ENCODE peak calls at places on chromosome 3, in five cellular contexts. J, V, D, K and S are unnamed samples.
A peak's percentile ranks its signal among the peaks of the same experiment; 100 is the strongest.

GRCh38 chr3:33428812-33429211 is 11.4 kb downstream of the UBP1 start:
- DNase-seq in J (no peak), V (no peak), D (no peak), K (no peak), S (no peak)

GRCh38 chr3:47628426-47628825 is 49.8 kb upstream of the CSPG5 start:
- DNase-seq in J (no peak), V (no peak), D (no peak), K (no peak), S (no peak)

GRCh38 chr3:183211390-183211789 is 41.7 kb upstream of the B3GNT5 start:
- DNase-seq in J (peak; percentile 74), V (peak; percentile 37), D (no peak), K (no peak), S (no peak)

GRCh38 chr3:112230033-112230432 is 64.0 kb downstream of the SLC9C1 start:
- DNase-seq in J (no peak), V (no peak), D (no peak), K (no peak), S (no peak)

GRCh38 chr3:43796041-43796596 is 105.4 kb downstream of the ABHD5 start:
- DNase-seq in J (no peak), V (no peak), D (no peak), K (peak; percentile 45), S (no peak)

GRCh38 chr3:133820129-133820528 is 14.5 kb downstream of the SRPRB start:
- DNase-seq in J (no peak), V (no peak), D (no peak), K (no peak), S (no peak)

GRCh38 chr3:134406331-134407246 is 32.3 kb upstream of the AMOTL2 start:
- DNase-seq in J (no peak), V (peak; percentile 66), D (peak; percentile 55), K (no peak), S (no peak)

GRCh38 chr3:157755254-157755653 is 252.0 kb upstream of the VEPH1 start:
- DNase-seq in J (no peak), V (no peak), D (peak; percentile 9), K (no peak), S (no peak)

GRCh38 chr3:172254542-172254941 is 193.7 kb downstream of the GHSR start:
- DNase-seq in J (no peak), V (no peak), D (no peak), K (no peak), S (no peak)

GRCh38 chr3:70736009-70736408 is 423.6 kb upstream of the MDFIC2 start:
- DNase-seq in J (no peak), V (no peak), D (no peak), K (peak; percentile 62), S (no peak)

GRCh38 chr3:99753268-99753975 is 64.2 kb upstream of the CMSS1 start:
- DNase-seq in J (no peak), V (no peak), D (peak; percentile 68), K (peak; percentile 82), S (no peak)

GRCh38 chr3:114178770-114179368 is at the start of gene DRD3:
- DNase-seq in J (no peak), V (peak; percentile 11), D (peak; percentile 89), K (peak; percentile 31), S (no peak)

GRCh38 chr3:47280519-47280918 is 2.1 kb downstream of the KIF9 start:
- DNase-seq in J (no peak), V (no peak), D (no peak), K (no peak), S (no peak)

GRCh38 chr3:150170843-150171513 is 200.3 kb upstream of the PFN2 start:
- DNase-seq in J (no peak), V (no peak), D (no peak), K (no peak), S (no peak)

GRCh38 chr3:70248856-70249255 is 63.6 kb downstream of the MDFIC2 start:
- DNase-seq in J (no peak), V (no peak), D (no peak), K (no peak), S (no peak)

GRCh38 chr3:128112406-128112968 is 11.1 kb downstream of the RUVBL1 start:
- DNase-seq in J (no peak), V (no peak), D (no peak), K (peak; percentile 64), S (no peak)

GRCh38 chr3:190721330-190721729 is 141.2 kb downstream of the GMNC start:
- DNase-seq in J (no peak), V (no peak), D (no peak), K (no peak), S (no peak)

GRCh38 chr3:127792664-127793292 is 29.5 kb downstream of the MGLL start:
- DNase-seq in J (no peak), V (peak; percentile 75), D (no peak), K (peak; percentile 97), S (peak; percentile 38)

GRCh38 chr3:66618066-66618465 is 117.2 kb upstream of the LRIG1 start:
- DNase-seq in J (no peak), V (no peak), D (no peak), K (peak; percentile 54), S (no peak)

GRCh38 chr3:187610926-187611545 is 59.2 kb downstream of the SST start:
- DNase-seq in J (no peak), V (no peak), D (no peak), K (peak; percentile 75), S (no peak)

GRCh38 chr3:194683431-194683830 is 2.3 kb upstream of the FAM43A start:
- DNase-seq in J (no peak), V (no peak), D (no peak), K (no peak), S (no peak)

GRCh38 chr3:61868499-61868898 is 307.1 kb downstream of the PTPRG start:
- DNase-seq in J (no peak), V (no peak), D (no peak), K (no peak), S (no peak)

GRCh38 chr3:126464494-126464893 is 11.2 kb downstream of the ZXDC start:
- DNase-seq in J (peak; percentile 29), V (no peak), D (no peak), K (no peak), S (no peak)

GRCh38 chr3:154144825-154145465 is 23.8 kb downstream of the ARHGEF26 start:
- DNase-seq in J (no peak), V (no peak), D (no peak), K (no peak), S (no peak)

GRCh38 chr3:187827723-187828122 is 82.5 kb upstream of the BCL6 start:
- DNase-seq in J (no peak), V (no peak), D (no peak), K (no peak), S (no peak)

GRCh38 chr3:42601898-42602581 is 1.6 kb downstream of the NKTR start:
- DNase-seq in J (no peak), V (no peak), D (no peak), K (no peak), S (no peak)

GRCh38 chr3:5188419-5189405 is 1.2 kb downstream of the EDEM1 start:
- DNase-seq in J (peak; percentile 72), V (peak; percentile 19), D (peak; percentile 27), K (peak; percentile 32), S (no peak)

GRCh38 chr3:97917813-97918536 is 54.3 kb downstream of the RIOX2 start:
- DNase-seq in J (no peak), V (no peak), D (no peak), K (peak; percentile 70), S (no peak)

GRCh38 chr3:71416868-71417267 is 166.7 kb downstream of the FOXP1 start:
- DNase-seq in J (no peak), V (no peak), D (peak; percentile 42), K (no peak), S (no peak)

GRCh38 chr3:157532529-157533297 is 29.5 kb upstream of the VEPH1 start:
- DNase-seq in J (no peak), V (peak; percentile 29), D (peak; percentile 82), K (peak; percentile 93), S (no peak)

GRCh38 chr3:194166682-194167479 is 30.9 kb downstream of the HES1 start:
- DNase-seq in J (no peak), V (peak; percentile 47), D (peak; percentile 28), K (no peak), S (no peak)

GRCh38 chr3:135516143-135516542 is 449.4 kb upstream of the PPP2R3A start:
- DNase-seq in J (no peak), V (no peak), D (peak; percentile 3), K (peak; percentile 45), S (no peak)
- TF ChIP-seq CTCF in J (no peak), V (no peak), D (no peak), K (peak; percentile 52), S (no peak)

GRCh38 chr3:189652042-189652441 is 20.9 kb downstream of the TP63 start:
- DNase-seq in J (no peak), V (no peak), D (peak; percentile 22), K (peak; percentile 14), S (no peak)
- TF ChIP-seq CTCF in J (peak; percentile 16), V (no peak), D (peak; percentile 69), K (peak; percentile 51), S (no peak)

DNA sequence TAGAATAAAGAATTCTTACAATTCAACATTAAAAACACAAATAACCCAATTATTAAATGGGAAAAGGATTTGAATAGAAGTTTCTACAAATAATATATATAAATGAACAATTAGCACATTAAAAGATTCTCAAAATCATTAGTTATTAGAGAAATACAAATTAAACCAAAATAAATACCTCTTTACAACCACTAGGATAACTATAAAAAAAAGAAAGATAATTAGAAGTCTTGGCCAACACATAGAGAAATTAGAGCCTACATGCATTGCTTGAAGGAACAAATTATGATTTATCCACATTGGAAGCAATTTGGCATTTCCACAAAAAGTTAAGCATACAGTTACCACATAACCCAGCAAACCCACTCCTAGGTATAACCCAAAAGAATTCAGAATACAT is 502.3 kb upstream of the UBE2E2 start:
- DNase-seq in J (no peak), V (no peak), D (no peak), K (no peak), S (no peak)
- TF ChIP-seq CTCF in J (no peak), V (no peak), D (no peak), K (no peak), S (no peak)

GRCh38 chr3:39383190-39383912 is at the start of gene SLC25A38:
- DNase-seq in J (peak; percentile 83), V (peak; percentile 78), D (peak; percentile 90), K (peak; percentile 85), S (peak; percentile 46)

GRCh38 chr3:39384665-39385000 is 1.5 kb downstream of the SLC25A38 start:
- DNase-seq in J (no peak), V (no peak), D (no peak), K (no peak), S (no peak)

GRCh38 chr3:39385456-39386098 is 2.4 kb downstream of the SLC25A38 start:
- DNase-seq in J (no peak), V (no peak), D (no peak), K (no peak), S (no peak)

GRCh38 chr3:39386331-39386730 is 3.2 kb downstream of the SLC25A38 start:
- DNase-seq in J (no peak), V (no peak), D (no peak), K (no peak), S (no peak)

DNA sequence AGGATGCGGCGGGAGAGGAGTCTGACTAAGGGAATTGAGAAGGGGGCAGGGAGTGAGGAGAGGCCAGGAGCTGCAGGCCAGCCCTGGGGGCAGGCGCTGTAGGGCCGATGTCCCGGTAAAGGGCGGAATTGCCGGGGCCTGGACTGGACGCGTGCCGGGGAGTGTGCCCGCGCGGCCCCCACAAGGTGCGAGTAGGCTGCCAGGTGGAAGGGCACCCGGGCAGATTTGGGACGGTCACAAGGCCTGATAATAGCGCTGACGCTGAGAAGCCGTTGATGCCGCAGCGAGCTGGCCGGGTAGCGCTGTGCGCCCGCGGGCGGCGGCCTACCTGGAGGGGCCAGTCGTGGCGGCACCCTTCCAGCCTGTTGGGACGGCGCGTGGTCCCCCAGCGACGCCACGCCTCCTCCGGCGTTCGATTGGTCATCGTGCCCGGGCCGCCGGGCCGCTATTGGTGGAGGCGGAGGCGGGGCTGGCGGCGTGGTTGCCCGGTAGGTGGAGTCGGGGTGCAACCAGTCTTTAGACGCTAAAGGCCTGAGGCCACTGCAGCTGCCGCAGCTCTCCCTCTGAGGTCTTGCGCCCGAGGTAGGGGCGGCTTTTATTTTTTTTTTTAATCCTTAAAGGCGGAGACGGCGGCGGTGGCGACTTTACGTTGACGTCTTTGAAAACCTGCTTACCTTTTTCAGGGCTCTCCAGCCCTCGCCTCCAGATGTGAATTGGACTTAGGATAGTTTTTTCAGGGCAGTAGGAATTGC is 919 bp downstream of the SLC25A38 start:
- DNase-seq in J (peak; percentile 97), V (peak; percentile 95), D (peak; percentile 98), K (peak; percentile 89), S (peak; percentile 82)
- TF ChIP-seq CTCF in J (peak; percentile 41), V (no peak), D (no peak), K (peak; percentile 14), S (no peak)